ENCODE peak calls at places on chromosomes 2 and 18, in nine cellular contexts. O is activated CD8-positive, alpha-beta memory T cell treated with anti-CD3 and anti-CD28 coated beads, Interleukin-2, amount 50 U/mL, for 4 hours; H is left lung; P is keratinocyte; J is mesenteric fat pad; I is ELR; X is amygdala; V is astrocyte of the spinal cord; B is GM10248. W is an unnamed sample.

GRCh38 chr2:130336877-130337734 is 5.6 kb upstream of the IMP4 start:
- DNase-seq in O (no peak), H (peak; percentile 82), P (peak; percentile 46), J (peak; percentile 94), I (peak; percentile 85), X (no peak), V (peak; percentile 84), B (peak; percentile 86), W (no peak)

GRCh38 chr2:95379616-95379925 is 22.9 kb upstream of the FAHD2A start:
- DNase-seq in O (no peak), H (no peak), P (no peak), J (peak; percentile 72), I (peak; percentile 18), X (no peak), V (no peak), B (no peak), W (no peak)

GRCh38 chr2:8086796-8087479 is 594.9 kb upstream of the ID2 start:
- DNase-seq in O (no peak), H (no peak), P (peak; percentile 99), J (no peak), I (peak; percentile 85), X (no peak), V (peak; percentile 96), B (no peak), W (peak; percentile 85)

GRCh38 chr2:211748339-211748738 is 790.3 kb downstream of the ERBB4 start:
- DNase-seq in O (no peak), H (no peak), P (no peak), J (no peak), I (no peak), X (no peak), V (no peak), B (no peak), W (no peak)

GRCh38 chr2:211149731-211150130 is 593.3 kb downstream of the CPS1 start:
- DNase-seq in O (no peak), H (no peak), P (no peak), J (no peak), I (no peak), X (no peak), V (no peak), B (no peak), W (no peak)

GRCh38 chr2:227125506-227125905 is 38.5 kb downstream of the COL4A4 start:
- DNase-seq in O (no peak), H (no peak), P (no peak), J (no peak), I (peak; percentile 17), X (no peak), V (no peak), B (no peak), W (no peak)

GRCh38 chr18:63037491-63037890 is 282.1 kb downstream of the BCL2 start:
- DNase-seq in O (no peak), H (no peak), P (no peak), J (no peak), I (no peak), X (no peak), V (no peak), B (no peak), W (no peak)

GRCh38 chr18:65093341-65093740 is 657.5 kb upstream of the CDH7 start:
- DNase-seq in O (no peak), H (no peak), P (no peak), J (no peak), I (no peak), X (no peak), V (no peak), B (no peak), W (no peak)

GRCh38 chr2:69222984-69223658 is 163.9 kb downstream of the GFPT1 start:
- DNase-seq in O (no peak), H (no peak), P (no peak), J (no peak), I (peak; percentile 15), X (no peak), V (peak; percentile 56), B (no peak), W (no peak)

GRCh38 chr2:65845442-65846182 is 413.2 kb upstream of the SPRED2 start:
- DNase-seq in O (no peak), H (no peak), P (no peak), J (no peak), I (no peak), X (no peak), V (no peak), B (no peak), W (no peak)

GRCh38 chr18:79484661-79485621 is 89.2 kb downstream of the NFATC1 start:
- DNase-seq in O (peak; percentile 12), H (peak; percentile 75), P (no peak), J (no peak), I (peak; percentile 80), X (no peak), V (peak; percentile 96), B (no peak), W (peak; percentile 89)

GRCh38 chr2:63665091-63665490 is 76.3 kb downstream of the MDH1 start:
- DNase-seq in O (no peak), H (no peak), P (no peak), J (no peak), I (no peak), X (no peak), V (no peak), B (no peak), W (no peak)

GRCh38 chr18:36424741-36425142 is 127.2 kb downstream of the FHOD3 start:
- DNase-seq in O (no peak), H (no peak), P (no peak), J (no peak), I (no peak), X (no peak), V (no peak), B (no peak), W (no peak)

GRCh38 chr18:36812686-36813085 is 16.1 kb downstream of the TPGS2 start:
- DNase-seq in O (no peak), H (no peak), P (no peak), J (no peak), I (no peak), X (no peak), V (no peak), B (no peak), W (no peak)

GRCh38 chr2:109321570-109321969 is 192.6 kb downstream of the SH3RF3 start:
- DNase-seq in O (no peak), H (no peak), P (no peak), J (no peak), I (peak; percentile 50), X (no peak), V (no peak), B (no peak), W (no peak)

GRCh38 chr18:55587341-55588000 is 521 bp downstream of the TCF4 start:
- DNase-seq in O (no peak), H (no peak), P (no peak), J (no peak), I (peak; percentile 51), X (no peak), V (peak; percentile 56), B (peak; percentile 14), W (no peak)

GRCh38 chr18:33749831-33750230 is 171.8 kb downstream of the ASXL3 start:
- DNase-seq in O (no peak), H (peak; percentile 21), P (no peak), J (no peak), I (no peak), X (no peak), V (no peak), B (no peak), W (no peak)

GRCh38 chr2:152620218-152620617 is 97.0 kb downstream of the PRPF40A start:
- DNase-seq in O (no peak), H (no peak), P (no peak), J (no peak), I (no peak), X (no peak), V (no peak), B (no peak), W (no peak)

GRCh38 chr2:168336786-168337388 is 89.5 kb upstream of the STK39 start:
- DNase-seq in O (peak; percentile 49), H (no peak), P (peak; percentile 25), J (no peak), I (peak; percentile 41), X (no peak), V (no peak), B (peak; percentile 22), W (no peak)

GRCh38 chr2:200382883-200383282 is 76.4 kb downstream of the SPATS2L start:
- DNase-seq in O (no peak), H (no peak), P (no peak), J (no peak), I (no peak), X (no peak), V (no peak), B (no peak), W (no peak)

GRCh38 chr2:121777699-121778058 is 22.2 kb downstream of the TSN start:
- DNase-seq in O (no peak), H (no peak), P (no peak), J (no peak), I (peak; percentile 40), X (no peak), V (peak; percentile 50), B (no peak), W (peak; percentile 57)

GRCh38 chr18:78895207-78896001 is 84.2 kb upstream of the SALL3 start:
- DNase-seq in O (no peak), H (peak; percentile 58), P (no peak), J (no peak), I (no peak), X (no peak), V (no peak), B (no peak), W (no peak)

GRCh38 chr2:16005819-16006536 is 65.6 kb downstream of the MYCN start:
- DNase-seq in O (no peak), H (no peak), P (no peak), J (no peak), I (peak; percentile 1), X (no peak), V (no peak), B (no peak), W (no peak)

GRCh38 chr2:212962691-212963090 is 188.7 kb downstream of the IKZF2 start:
- DNase-seq in O (no peak), H (no peak), P (no peak), J (no peak), I (no peak), X (no peak), V (no peak), B (no peak), W (no peak)